ENCODE peak calls at places on chromosome 16, in ten cellular contexts. J is fibroblast of gingiva; R is cardiac muscle cell; Y is T-helper 17 cell; G is activated CD8-positive, alpha-beta memory T cell treated with anti-CD3 and anti-CD28 coated beads for 1 hour; I is Daoy; D is Caki2; F is uterus; C is HS-27A; W is stimulated activated CD4-positive, alpha-beta T cell treated with anti-CD3 and anti-CD28 coated beads, TNF-alpha, amount 100 ng/mL, for 48 hours. T is an unnamed sample.

GRCh38 chr16:54503436-54503835 is 216.8 kb upstream of the IRX3 start:
- DNase-seq in J (peak), R (no peak), Y (no peak), G (no peak), I (no peak), D (no peak), F (no peak), C (no peak), W (no peak), T (no peak)

GRCh38 chr16:56862776-56863175 is 2.2 kb upstream of the SLC12A3 start:
- DNase-seq in J (no peak), R (no peak), Y (no peak), G (no peak), I (no peak), D (no peak), F (no peak), C (no peak), W (no peak), T (no peak)

GRCh38 chr16:80231118-80231515 is 309.7 kb upstream of the DYNLRB2 start:
- DNase-seq in J (peak), R (no peak), Y (no peak), G (no peak), I (no peak), D (no peak), F (no peak), C (no peak), W (no peak), T (no peak)

GRCh38 chr16:86821933-86822332 is 243.6 kb downstream of the FOXL1 start:
- DNase-seq in J (no peak), R (no peak), Y (no peak), G (no peak), I (peak), D (peak), F (no peak), C (no peak), W (no peak), T (no peak)

GRCh38 chr16:31699601-31700000 is 171.9 kb downstream of the AHSP start:
- DNase-seq in J (no peak), R (no peak), Y (no peak), G (no peak), I (no peak), D (no peak), F (no peak), C (no peak), W (no peak), T (no peak)

GRCh38 chr16:72938426-72939164 is 109.3 kb downstream of the ZFHX3 start:
- DNase-seq in J (peak), R (no peak), Y (no peak), G (no peak), I (peak), D (peak), F (peak), C (no peak), W (no peak), T (peak)

GRCh38 chr16:84989791-84990620 is 21.3 kb downstream of the ZDHHC7 start:
- DNase-seq in J (no peak), R (no peak), Y (no peak), G (no peak), I (no peak), D (peak), F (no peak), C (no peak), W (no peak), T (no peak)

GRCh38 chr16:4736546-4736945 is 2.2 kb downstream of the DNAAF8 start:
- DNase-seq in J (no peak), R (no peak), Y (no peak), G (no peak), I (no peak), D (no peak), F (no peak), C (no peak), W (no peak), T (no peak)

GRCh38 chr16:89024546-89024945 is 47.5 kb upstream of the CBFA2T3 start:
- DNase-seq in J (no peak), R (no peak), Y (no peak), G (no peak), I (no peak), D (no peak), F (no peak), C (no peak), W (no peak), T (no peak)

T was measured in mucosa of gallbladder.